ENCODE peak calls at places on chromosomes 1 and 21, in five cellular contexts. H is ovary, Y is PC-9, L is psoas muscle, W is A549. C is an unnamed sample.

GRCh38 chr1:47409311-47410085 is 6.6 kb upstream of the FOXE3 start:
- DNase-seq in H (no peak), Y (peak), L (no peak), W (no peak), C (no peak)

GRCh38 chr1:34781071-34781843 is at the start of gene GJB3:
- DNase-seq in H (no peak), Y (peak), L (no peak), W (peak), C (no peak)

GRCh38 chr1:5744911-5745431 is 247.3 kb downstream of the NPHP4 start:
- DNase-seq in H (no peak), Y (no peak), L (no peak), W (no peak), C (no peak)

GRCh38 chr1:16075337-16076002 is 2.0 kb upstream of the FAM131C start:
- DNase-seq in H (peak), Y (no peak), L (peak), W (no peak), C (no peak)

GRCh38 chr1:25692560-25692959 is 76.0 kb downstream of the MAN1C1 start:
- DNase-seq in H (peak), Y (no peak), L (no peak), W (peak), C (no peak)

GRCh38 chr1:8094481-8095241 is 68.6 kb upstream of the ERRFI1 start:
- DNase-seq in H (no peak), Y (no peak), L (no peak), W (no peak), C (peak)

GRCh38 chr1:84944767-84945486 is 51.9 kb upstream of the LPAR3 start:
- DNase-seq in H (peak), Y (peak), L (peak), W (peak), C (no peak)

GRCh38 chr21:15775291-15775690 is 45.5 kb downstream of the USP25 start:
- DNase-seq in H (no peak), Y (no peak), L (no peak), W (no peak), C (no peak)

GRCh38 chr1:247111636-247112478 is 7.7 kb upstream of the ZNF669 start:
- DNase-seq in H (peak), Y (no peak), L (peak), W (peak), C (no peak)

GRCh38 chr1:54805981-54806381 is 4.9 kb upstream of the TTC22 start:
- DNase-seq in H (no peak), Y (no peak), L (no peak), W (no peak), C (no peak)

GRCh38 chr1:183892351-183892793 is 87.5 kb downstream of the RGL1 start:
- DNase-seq in H (no peak), Y (peak), L (no peak), W (no peak), C (no peak)

GRCh38 chr21:18369115-18369514 is 34.5 kb downstream of the TMPRSS15 start:
- DNase-seq in H (no peak), Y (no peak), L (no peak), W (no peak), C (no peak)

GRCh38 chr1:62810420-62811274 is 26.7 kb downstream of the ATG4C start:
- DNase-seq in H (no peak), Y (no peak), L (no peak), W (no peak), C (no peak)

GRCh38 chr1:73862343-73862742 is 335.6 kb downstream of the LRRIQ3 start:
- DNase-seq in H (no peak), Y (no peak), L (no peak), W (no peak), C (no peak)

GRCh38 chr1:30977105-30977504 is 68.5 kb upstream of the SDC3 start:
- DNase-seq in H (no peak), Y (peak), L (no peak), W (peak), C (no peak)

GRCh38 chr1:94514095-94514727 is 27.3 kb downstream of the F3 start:
- DNase-seq in H (no peak), Y (peak), L (no peak), W (peak), C (no peak)

GRCh38 chr1:237583270-237583669 is 307.5 kb downstream of the ZP4 start:
- DNase-seq in H (no peak), Y (no peak), L (no peak), W (no peak), C (no peak)

GRCh38 chr1:15714438-15715136 is 21.5 kb upstream of the SLC25A34 start:
- DNase-seq in H (no peak), Y (no peak), L (no peak), W (no peak), C (no peak)

GRCh38 chr1:216184281-216184680 is 239.0 kb downstream of the USH2A start:
- DNase-seq in H (no peak), Y (no peak), L (no peak), W (no peak), C (no peak)

GRCh38 chr1:162018418-162018817 is 5.3 kb downstream of the OLFML2B start:
- DNase-seq in H (no peak), Y (no peak), L (no peak), W (no peak), C (no peak)
- H3K27ac ChIP-seq in H (no peak), Y (no peak), L (no peak), W (no peak), C (no peak)

GRCh38 chr1:145690587-145691558 is 16.3 kb downstream of the PDZK1 start:
- DNase-seq in H (no peak), Y (peak), L (peak), W (no peak), C (peak)

GRCh38 chr1:145701306-145701862 is 5.8 kb downstream of the PDZK1 start:
- DNase-seq in H (no peak), Y (no peak), L (no peak), W (no peak), C (no peak)

GRCh38 chr1:145696630-145696960 is 10.6 kb downstream of the PDZK1 start:
- DNase-seq in H (no peak), Y (no peak), L (no peak), W (no peak), C (no peak)

GRCh38 chr1:145692785-145693443 is 14.3 kb downstream of the PDZK1 start:
- DNase-seq in H (no peak), Y (no peak), L (no peak), W (no peak), C (no peak)

DNA sequence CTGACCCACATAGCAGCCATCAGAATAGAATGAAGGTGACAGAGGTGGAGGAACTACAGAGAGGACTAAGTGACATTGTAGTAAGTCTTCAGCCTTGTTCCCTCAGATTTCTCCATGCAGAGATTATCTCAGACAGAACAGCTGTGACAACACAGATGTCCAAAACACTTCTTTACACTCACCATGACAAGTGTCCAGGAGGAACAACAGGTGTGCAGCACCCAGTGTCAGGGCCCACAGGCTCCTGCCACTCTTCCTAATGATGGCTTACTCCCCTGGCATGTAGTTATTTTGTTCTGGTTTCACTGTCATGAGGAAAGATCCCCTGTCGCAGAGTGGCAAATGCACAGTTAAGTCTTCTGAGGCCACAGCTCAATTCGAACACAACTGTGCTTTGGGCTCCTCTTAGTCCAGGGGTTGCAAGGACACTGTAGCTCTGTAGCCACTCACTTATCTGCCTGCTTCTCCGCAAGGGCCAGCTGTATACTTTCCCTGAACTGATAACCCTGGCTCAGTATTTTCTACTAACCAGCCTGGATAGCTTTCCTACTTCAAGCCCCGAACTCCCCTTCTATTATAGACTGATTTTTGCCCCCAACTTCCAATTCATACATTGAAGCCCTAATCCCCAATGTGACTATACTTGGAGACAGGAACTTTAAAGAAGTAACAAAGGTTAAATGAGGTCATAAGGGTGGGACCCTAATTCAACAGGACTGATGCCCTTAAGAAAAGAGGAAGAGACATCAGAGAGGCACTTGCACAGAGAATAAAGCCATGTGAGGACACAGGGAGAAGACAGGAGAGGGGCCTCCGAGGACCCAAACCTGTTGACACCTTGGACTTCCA is 11.2 kb downstream of the PDZK1 start:
- DNase-seq in H (no peak), Y (no peak), L (no peak), W (no peak), C (no peak)
- H3K27ac ChIP-seq in H (no peak), Y (no peak), L (no peak), W (no peak), C (no peak)

DNA sequence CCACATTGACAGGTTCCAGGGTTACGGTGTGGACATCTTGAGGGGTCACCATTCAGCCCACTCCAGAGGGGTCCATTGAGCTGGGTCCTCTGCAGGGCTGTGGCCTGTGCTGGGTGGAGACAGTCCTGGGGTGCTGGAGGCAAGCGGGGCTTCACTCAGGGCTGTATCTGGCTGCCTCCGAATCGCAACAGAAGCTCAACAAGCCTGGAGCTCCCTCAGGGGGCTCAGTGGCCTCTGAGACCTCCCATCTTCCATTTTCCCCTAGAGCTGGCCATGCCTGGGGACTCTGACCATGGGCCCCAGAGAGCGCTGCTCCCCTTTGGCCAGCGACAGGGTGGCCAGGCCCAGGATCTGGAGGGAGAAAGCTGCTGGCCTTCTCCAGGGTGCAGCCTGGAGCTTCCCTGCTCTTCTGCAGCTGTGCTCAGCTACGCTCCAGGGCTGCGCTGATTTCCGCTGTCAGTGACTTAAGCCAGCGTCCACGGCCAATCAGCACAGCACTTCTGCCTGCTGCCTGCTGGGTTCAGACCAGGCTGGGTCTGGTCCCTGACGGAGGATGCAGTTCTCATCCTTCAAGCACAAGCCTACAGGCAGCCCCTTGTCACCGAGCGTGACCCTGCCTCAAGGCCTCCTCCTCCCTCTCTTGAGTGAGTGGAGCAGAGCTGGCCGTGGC is 44.9 kb upstream of the ADARB1 start:
- DNase-seq in H (no peak), Y (no peak), L (no peak), W (no peak), C (no peak)
- H3K27ac ChIP-seq in H (no peak), Y (no peak), L (no peak), W (no peak), C (no peak)

GRCh38 chr1:41660570-41661427 is 176.3 kb upstream of the EDN2 start:
- DNase-seq in H (no peak), Y (no peak), L (no peak), W (no peak), C (no peak)

GRCh38 chr1:41662656-41663437 is 178.4 kb upstream of the EDN2 start:
- DNase-seq in H (peak), Y (no peak), L (peak), W (peak), C (no peak)

GRCh38 chr1:41661428-41662060 is 177.1 kb upstream of the EDN2 start:
- DNase-seq in H (no peak), Y (no peak), L (peak), W (no peak), C (no peak)

GRCh38 chr1:41663671-41664400 is 179.4 kb upstream of the EDN2 start:
- DNase-seq in H (no peak), Y (no peak), L (peak), W (no peak), C (no peak)

DNA sequence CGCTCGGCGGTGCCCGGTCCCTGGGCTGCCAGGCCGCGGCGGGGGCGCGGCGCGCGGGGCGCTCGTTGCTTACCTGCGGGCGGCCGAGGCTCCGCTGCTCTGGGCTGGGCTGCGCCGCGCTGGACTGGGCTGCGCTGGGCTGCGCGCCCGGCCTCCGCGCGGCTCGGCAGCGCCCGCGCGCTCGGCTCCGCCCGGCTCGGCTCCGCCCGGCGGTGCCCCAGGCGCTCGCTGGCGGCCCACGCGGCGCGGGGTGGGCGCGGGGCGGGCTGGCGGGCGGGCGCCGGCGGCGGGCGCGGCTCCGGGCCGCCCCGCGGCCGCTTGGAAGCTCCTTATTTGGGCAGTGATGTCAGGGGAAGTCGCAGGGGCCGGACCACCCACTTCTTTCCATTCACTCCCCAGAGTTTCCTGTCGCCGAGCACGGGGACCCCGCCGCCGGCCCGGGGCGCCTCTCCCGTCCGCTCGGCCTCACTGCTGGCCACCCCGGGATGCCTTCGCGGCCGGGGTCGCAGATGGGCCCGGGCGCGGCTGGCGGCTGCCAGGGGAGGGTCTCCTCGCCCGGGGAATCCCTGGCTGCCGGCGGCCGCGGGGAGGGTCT is 177.7 kb upstream of the EDN2 start:
- DNase-seq in H (peak), Y (no peak), L (peak), W (no peak), C (no peak)
- H3K27ac ChIP-seq in H (peak), Y (no peak), L (peak), W (peak), C (no peak)

C was measured in epithelial cell of prostate.